ENCODE peak calls at places on chromosomes 13 and 19, in four cellular contexts. F is hepatocyte, D is uterus, U is left cardiac atrium. C is an unnamed sample.

GRCh38 chr19:13031917-13032623 is 36.8 kb downstream of the NFIX start:
- DNase-seq in U (no peak), F (no peak), D (no peak), C (no peak)

GRCh38 chr19:23254141-23254910 is 4.1 kb upstream of the ZNF724 start:
- DNase-seq in D (no peak), F (no peak), U (no peak), C (no peak)

GRCh38 chr19:19064098-19064722 is 416 bp downstream of the SLC25A42 start:
- DNase-seq in D (no peak), U (no peak), F (no peak), C (no peak)

GRCh38 chr13:49098771-49099512 is 121.2 kb upstream of the MLNR start:
- DNase-seq in D (no peak), U (no peak), F (no peak), C (no peak)

GRCh38 chr19:18541258-18541991 is 1.9 kb downstream of the FKBP8 start:
- DNase-seq in D (no peak), U (no peak), F (no peak), C (no peak)

GRCh38 chr13:113748101-113748861 is 10.7 kb upstream of the TMEM255B start:
- DNase-seq in U (peak; percentile 77), F (no peak), D (no peak), C (no peak)

GRCh38 chr13:49400755-49401659 is 42.9 kb downstream of the CAB39L start:
- DNase-seq in F (peak; percentile 71), D (peak; percentile 21), U (no peak), C (no peak)

GRCh38 chr13:31321457-31321856 is 121.7 kb downstream of the B3GLCT start:
- DNase-seq in F (no peak), U (no peak), D (no peak), C (no peak)

GRCh38 chr13:40530961-40531360 is 135.5 kb downstream of the FOXO1 start:
- DNase-seq in U (no peak), D (no peak), F (no peak), C (no peak)

GRCh38 chr19:11680689-11681302 is 58.0 kb downstream of the ZNF823 start:
- DNase-seq in D (no peak), F (no peak), U (no peak), C (no peak)

GRCh38 chr19:23823952-23824389 is 65.3 kb upstream of the ZNF681 start:
- DNase-seq in D (no peak), U (no peak), F (no peak), C (no peak)

GRCh38 chr19:35120492-35120891 is 4.9 kb downstream of the FXYD3 start:
- DNase-seq in U (no peak), F (no peak), D (no peak), C (no peak)

GRCh38 chr13:113299951-113300350 is 2.9 kb downstream of the LAMP1 start:
- DNase-seq in U (no peak), D (no peak), F (peak; percentile 70), C (no peak)

GRCh38 chr13:41496420-41497234 is 39.3 kb downstream of the RGCC start:
- DNase-seq in F (no peak), D (no peak), U (no peak), C (no peak)

GRCh38 chr19:16204005-16204294 is 6.2 kb downstream of the AP1M1 start:
- DNase-seq in U (no peak), F (no peak), D (no peak), C (no peak)

GRCh38 chr13:110885966-110886365 is 28.9 kb downstream of the ANKRD10 start:
- DNase-seq in U (no peak), F (no peak), D (no peak), C (no peak)

GRCh38 chr19:2239771-2240770 is 3.4 kb downstream of the SF3A2 start:
- DNase-seq in U (peak; percentile 66), D (no peak), F (no peak), C (no peak)

GRCh38 chr19:52028027-52028779 is at the start of gene ZNF614:
- DNase-seq in D (peak; percentile 87), F (peak; percentile 93), U (peak; percentile 92), C (peak; percentile 79)

GRCh38 chr13:67223742-67224141 is 6.4 kb downstream of the PCDH9 start:
- DNase-seq in U (no peak), F (no peak), D (no peak), C (no peak)

GRCh38 chr19:33226550-33227241 is 1.0 kb upstream of the SLC7A10 start:
- DNase-seq in D (no peak), F (peak; percentile 83), U (no peak), C (no peak)

GRCh38 chr19:14081797-14082674 is 3.5 kb downstream of the C19orf67 start:
- DNase-seq in D (no peak), U (peak; percentile 66), F (peak; percentile 55), C (no peak)

GRCh38 chr19:13256918-13257317 is 106.7 kb downstream of the IER2 start:
- DNase-seq in D (no peak), U (no peak), F (no peak), C (no peak)

GRCh38 chr19:11361037-11361770 is 6.0 kb downstream of the PLPPR2 start:
- DNase-seq in U (peak; percentile 64), F (peak; percentile 88), D (no peak), C (no peak)

GRCh38 chr19:45630463-45630862 is 8.7 kb downstream of the EML2 start:
- DNase-seq in D (no peak), U (no peak), F (peak; percentile 61), C (no peak)

GRCh38 chr19:18057557-18057956 is 29.2 kb downstream of the IL12RB1 start:
- DNase-seq in D (no peak), F (no peak), U (peak; percentile 37), C (no peak)

GRCh38 chr13:38372818-38373217 is 23.2 kb downstream of the UFM1 start:
- DNase-seq in U (no peak), F (no peak), D (no peak), C (no peak)

GRCh38 chr19:16106121-16106520 is 5.6 kb upstream of the RAB8A start:
- DNase-seq in F (no peak), D (no peak), U (no peak), C (no peak)

GRCh38 chr19:6728346-6728745 is 7.9 kb upstream of the C3 start:
- DNase-seq in D (no peak), F (no peak), U (no peak), C (no peak)

GRCh38 chr19:16714702-16715294 is 4.8 kb upstream of the NWD1 start:
- DNase-seq in D (peak; percentile 22), U (peak; percentile 60), F (peak; percentile 25), C (no peak)

GRCh38 chr19:27765397-27765796 is 1447.6 kb downstream of the UQCRFS1 start:
- DNase-seq in U (no peak), F (no peak), D (no peak), C (no peak)

GRCh38 chr19:4233282-4233853 is 4.0 kb downstream of the EBI3 start:
- DNase-seq in U (peak; percentile 41), F (peak; percentile 25), D (no peak), C (peak; percentile 8)

C was measured in NCI-H1930.